ENCODE peak calls at places on chromosome 7, in ten cellular contexts. Q is skeletal muscle cell, A is ascending aorta, H is pancreas, G is GM23338, Z is K562, V is lower leg skin, T is Panc1, K is aorta, Y is mesendoderm. O is an unnamed sample.
A peak's percentile ranks its signal among the peaks of the same experiment; 100 is the strongest.

GRCh38 chr7:130831817-130832481 is 97.9 kb upstream of the KLF14 start:
- DNase-seq in V (no peak), Y (peak; percentile 22), Q (no peak), T (no peak), Z (peak; percentile 64), G (peak; percentile 41), K (no peak), A (no peak), H (no peak), O (no peak)

GRCh38 chr7:140541513-140542192 is 62.3 kb upstream of the MKRN1 start:
- DNase-seq in H (no peak), Q (peak; percentile 88), T (peak; percentile 71), K (no peak), Z (peak; percentile 66), Y (peak; percentile 98), A (no peak), G (peak; percentile 96), V (no peak), O (no peak)

GRCh38 chr7:128197586-128197985 is 43.5 kb upstream of the LEP start:
- DNase-seq in V (peak; percentile 42), H (no peak), K (no peak), Q (no peak), Y (no peak), T (no peak), Z (no peak), G (no peak), A (no peak), O (no peak)

GRCh38 chr7:79770053-79770452 is 316.6 kb upstream of the MAGI2 start:
- DNase-seq in V (no peak), Q (no peak), Z (no peak), T (no peak), K (no peak), G (no peak), H (no peak), A (no peak), Y (no peak), O (no peak)

GRCh38 chr7:55467047-55467593 is 102.0 kb downstream of the LANCL2 start:
- DNase-seq in G (no peak), K (no peak), Z (no peak), Q (no peak), H (no peak), A (no peak), Y (no peak), T (no peak), V (peak; percentile 34), O (no peak)

GRCh38 chr7:108525327-108525984 is 479 bp downstream of the PNPLA8 start:
- DNase-seq in Q (peak; percentile 75), Z (peak; percentile 82), T (peak; percentile 61), K (peak; percentile 92), V (no peak), G (peak; percentile 85), A (no peak), Y (peak; percentile 93), H (no peak), O (no peak)

GRCh38 chr7:135169141-135169935 is 1.2 kb downstream of the CYREN start:
- DNase-seq in A (no peak), G (peak; percentile 79), T (peak; percentile 30), Q (no peak), K (peak; percentile 74), Y (peak; percentile 91), H (no peak), Z (peak; percentile 81), V (peak; percentile 82), O (no peak)

GRCh38 chr7:43847496-43847895 is 21.8 kb downstream of the MRPS24 start:
- DNase-seq in Q (no peak), G (no peak), Y (no peak), H (no peak), A (no peak), Z (no peak), V (no peak), K (no peak), T (no peak), O (no peak)

GRCh38 chr7:117048854-117049321 is 95.6 kb downstream of the ST7 start:
- DNase-seq in K (no peak), Z (no peak), A (no peak), G (no peak), Y (no peak), Q (no peak), H (no peak), V (no peak), T (no peak), O (no peak)

GRCh38 chr7:137816696-137817320 is 30.0 kb downstream of the DGKI start:
- DNase-seq in G (peak; percentile 65), Z (no peak), K (no peak), A (no peak), Q (no peak), H (no peak), V (no peak), T (no peak), Y (peak; percentile 52), O (no peak)

GRCh38 chr7:149785983-149786382 is 12.6 kb upstream of the ZNF467 start:
- DNase-seq in H (no peak), Y (no peak), K (no peak), V (no peak), T (no peak), G (no peak), Z (no peak), Q (no peak), A (no peak), O (no peak)

GRCh38 chr7:50838675-50839377 is 56.1 kb upstream of the GRB10 start:
- DNase-seq in Q (peak; percentile 54), H (no peak), Y (no peak), K (peak; percentile 87), G (no peak), V (peak; percentile 84), A (peak; percentile 56), T (no peak), Z (no peak), O (no peak)

GRCh38 chr7:7474436-7474835 is 61.2 kb downstream of the COL28A1 start:
- DNase-seq in V (no peak), H (no peak), K (no peak), A (no peak), T (no peak), Y (no peak), Q (no peak), G (no peak), Z (no peak), O (no peak)

GRCh38 chr7:123789817-123790216 is 41.0 kb upstream of the WASL start:
- DNase-seq in G (no peak), K (no peak), Z (no peak), H (no peak), T (no peak), Q (no peak), A (no peak), V (no peak), Y (no peak), O (no peak)

DNA sequence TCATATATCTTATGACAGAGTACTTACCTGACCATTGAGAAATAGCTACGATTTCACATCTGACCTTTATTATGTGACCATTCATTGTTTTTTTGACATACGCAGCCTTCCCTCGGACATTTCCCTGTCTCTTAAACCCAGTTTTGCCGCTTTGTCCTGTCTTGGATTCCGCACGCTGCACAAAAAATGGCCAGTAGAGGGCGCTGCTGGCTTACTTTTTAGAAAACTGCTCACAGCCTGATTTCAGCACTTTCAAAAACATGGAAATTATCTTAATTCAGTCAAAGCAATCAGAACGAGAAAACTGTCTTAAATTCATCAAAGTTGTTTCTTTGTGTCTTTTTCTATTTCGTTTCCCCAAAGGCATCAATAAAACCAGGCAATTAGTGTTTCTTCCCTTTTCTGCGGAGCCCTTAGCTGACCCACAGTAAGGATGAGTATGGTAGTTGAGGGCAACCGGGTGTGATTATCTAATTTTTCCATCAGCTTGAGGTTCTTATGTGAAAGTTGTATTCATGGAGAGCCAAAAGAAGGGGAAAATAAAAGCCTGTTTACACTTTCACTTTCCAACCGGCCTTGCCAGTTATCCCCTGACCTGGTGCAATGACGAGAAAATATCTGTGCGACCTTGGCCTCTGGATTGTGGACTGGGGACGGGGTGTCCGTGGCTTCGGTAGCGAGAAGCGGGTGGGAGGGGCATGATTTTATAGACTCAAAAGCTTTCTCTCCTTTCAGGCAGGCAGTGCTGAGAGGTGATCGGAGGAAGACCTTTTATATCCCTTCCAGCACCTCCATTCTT is 144.4 kb downstream of the DYNC1I1 start:
- DNase-seq in H (peak; percentile 94), T (peak; percentile 46), V (peak; percentile 97), K (peak; percentile 76), Q (peak; percentile 6), Y (peak; percentile 65), Z (peak; percentile 68), A (no peak), G (peak; percentile 85), O (no peak)
- H3K4me3 ChIP-seq in H (no peak overlapping the region), T (no peak overlapping the region), V (no peak overlapping the region), K (peak overlapping the region; percentile 54), Q (no peak overlapping the region), Y (no peak overlapping the region), Z (no peak overlapping the region), A (no peak overlapping the region), G (no peak overlapping the region), O (no peak overlapping the region)

GRCh38 chr7:104898434-104898833 is 115.6 kb upstream of the KMT2E start:
- DNase-seq in H (no peak), V (no peak), T (no peak), Q (no peak), A (no peak), K (no peak), G (no peak), Z (no peak), Y (no peak), O (no peak)
- H3K4me3 ChIP-seq in H (no peak overlapping the region), V (no peak overlapping the region), T (no peak overlapping the region), Q (no peak overlapping the region), A (no peak overlapping the region), K (no peak overlapping the region), G (no peak overlapping the region), Z (no peak overlapping the region), Y (no peak overlapping the region), O (no peak overlapping the region)

GRCh38 chr7:1080918-1081255 is 7.0 kb upstream of the GPER1 start:
- DNase-seq in Q (no peak), Y (no peak), A (no peak), H (no peak), V (no peak), Z (no peak), T (no peak), K (no peak), G (no peak), O (no peak)
- H3K4me3 ChIP-seq in Q (no peak overlapping the region), Y (no peak overlapping the region), A (no peak overlapping the region), H (no peak overlapping the region), V (no peak overlapping the region), Z (no peak overlapping the region), T (no peak overlapping the region), K (no peak overlapping the region), G (no peak overlapping the region), O (no peak overlapping the region)

DNA sequence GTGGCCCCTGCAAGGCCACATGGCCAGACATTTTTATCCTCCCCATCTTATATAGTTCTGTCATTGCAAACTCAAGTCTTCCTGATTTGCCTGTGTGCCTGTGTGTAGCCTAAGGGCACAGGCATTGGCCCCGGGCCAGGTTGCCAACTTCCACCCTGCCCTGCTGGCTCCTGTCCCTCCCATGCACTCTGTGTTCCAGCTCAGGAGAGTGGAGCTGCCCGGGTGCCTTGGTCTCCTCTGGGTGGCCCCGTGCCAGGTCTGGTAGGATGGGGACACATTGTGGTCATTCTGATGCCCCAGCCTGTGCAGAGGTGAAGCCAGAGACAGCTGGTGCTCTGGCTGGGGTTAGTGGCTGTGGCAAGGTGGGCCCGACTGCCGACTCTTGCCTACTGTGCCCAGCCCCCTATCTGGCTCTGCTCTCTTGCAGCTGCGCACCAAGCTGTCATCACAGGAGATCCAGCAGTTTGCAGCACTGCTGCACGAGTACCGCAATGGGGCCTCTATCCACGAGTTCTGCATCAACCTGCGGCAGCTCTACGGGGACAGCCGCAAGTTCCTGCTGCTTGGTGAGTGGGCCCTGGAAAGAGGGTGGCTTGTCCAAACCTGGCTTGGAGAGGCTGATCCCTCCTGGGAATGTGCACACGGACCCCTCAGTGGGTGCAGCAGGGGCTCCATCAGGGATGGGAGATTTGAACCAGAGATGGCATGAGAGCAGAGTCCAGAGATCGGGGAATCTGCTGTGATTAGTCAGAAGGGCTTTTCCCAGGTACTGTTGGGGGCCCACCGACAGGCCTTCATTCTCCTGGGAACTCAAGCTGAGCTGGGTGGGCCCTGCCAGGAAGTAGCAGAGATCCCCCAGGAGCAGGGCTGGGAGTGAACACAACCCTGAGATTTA is 14.7 kb downstream of the NACAD start:
- DNase-seq in A (no peak), Q (no peak), Y (no peak), H (peak; percentile 49), G (no peak), Z (no peak), K (no peak), V (no peak), T (no peak), O (no peak)
- H3K4me3 ChIP-seq in A (no peak overlapping the region), Q (no peak overlapping the region), Y (no peak overlapping the region), H (no peak overlapping the region), G (no peak overlapping the region), Z (no peak overlapping the region), K (no peak overlapping the region), V (no peak overlapping the region), T (no peak overlapping the region), O (no peak overlapping the region)

O was measured in vagina.